ENCODE peak calls at places on chromosomes 2 and 18, in five cellular contexts. X, V, H, Z and Q are unnamed samples.

GRCh38 chr2:183078467-183079334 is at the start of gene DUSP19:
- DNase-seq in V (peak), Z (peak), H (peak), X (peak), Q (peak)

GRCh38 chr18:38575648-38576047 is 1010.0 kb upstream of the CELF4 start:
- DNase-seq in H (no peak), X (no peak), V (no peak), Z (no peak), Q (no peak)

GRCh38 chr2:173574713-173575112 is 220.0 kb downstream of the CDCA7 start:
- DNase-seq in H (no peak), V (no peak), X (no peak), Z (no peak), Q (no peak)

GRCh38 chr2:178225011-178225817 is 30.9 kb downstream of the OSBPL6 start:
- DNase-seq in V (no peak), Z (no peak), H (peak), X (no peak), Q (no peak)

GRCh38 chr18:21218862-21219261 is 23.2 kb upstream of the GREB1L start:
- DNase-seq in Z (no peak), V (no peak), H (no peak), X (no peak), Q (no peak)

GRCh38 chr18:40957533-40958070 is 997.4 kb upstream of the PIK3C3 start:
- DNase-seq in H (no peak), Z (no peak), X (no peak), V (no peak), Q (no peak)

GRCh38 chr2:230715201-230715600 is 2.6 kb downstream of the CAB39 start:
- DNase-seq in X (no peak), V (no peak), H (peak), Z (no peak), Q (no peak)

GRCh38 chr2:112621792-112622527 is 23.8 kb upstream of the SLC20A1 start:
- DNase-seq in H (peak), Z (no peak), X (no peak), V (peak), Q (no peak)

GRCh38 chr18:8277270-8277669 is 332.0 kb upstream of the RAB12 start:
- DNase-seq in H (peak), X (no peak), Z (no peak), V (no peak), Q (no peak)

GRCh38 chr2:2581331-2582159 is 250.5 kb upstream of the MYT1L start:
- DNase-seq in H (no peak), V (peak), X (no peak), Z (no peak), Q (no peak)

GRCh38 chr2:61970807-61971556 is 65.5 kb downstream of the COMMD1 start:
- DNase-seq in Z (peak), H (no peak), X (no peak), V (no peak), Q (no peak)

GRCh38 chr2:9554841-9555337 is 741 bp downstream of the ADAM17 start:
- DNase-seq in H (peak), Z (no peak), X (peak), V (peak), Q (no peak)

GRCh38 chr2:9556121-9556869 is 665 bp upstream of the ADAM17 start:
- DNase-seq in H (peak), V (no peak), X (no peak), Z (no peak), Q (no peak)

GRCh38 chr2:9558948-9559381 is 3.3 kb upstream of the ADAM17 start:
- DNase-seq in V (peak), H (peak), Z (no peak), X (peak), Q (no peak)

GRCh38 chr2:9552491-9553178 is 3.0 kb downstream of the ADAM17 start:
- DNase-seq in V (no peak), H (peak), X (peak), Z (no peak), Q (no peak)

DNA sequence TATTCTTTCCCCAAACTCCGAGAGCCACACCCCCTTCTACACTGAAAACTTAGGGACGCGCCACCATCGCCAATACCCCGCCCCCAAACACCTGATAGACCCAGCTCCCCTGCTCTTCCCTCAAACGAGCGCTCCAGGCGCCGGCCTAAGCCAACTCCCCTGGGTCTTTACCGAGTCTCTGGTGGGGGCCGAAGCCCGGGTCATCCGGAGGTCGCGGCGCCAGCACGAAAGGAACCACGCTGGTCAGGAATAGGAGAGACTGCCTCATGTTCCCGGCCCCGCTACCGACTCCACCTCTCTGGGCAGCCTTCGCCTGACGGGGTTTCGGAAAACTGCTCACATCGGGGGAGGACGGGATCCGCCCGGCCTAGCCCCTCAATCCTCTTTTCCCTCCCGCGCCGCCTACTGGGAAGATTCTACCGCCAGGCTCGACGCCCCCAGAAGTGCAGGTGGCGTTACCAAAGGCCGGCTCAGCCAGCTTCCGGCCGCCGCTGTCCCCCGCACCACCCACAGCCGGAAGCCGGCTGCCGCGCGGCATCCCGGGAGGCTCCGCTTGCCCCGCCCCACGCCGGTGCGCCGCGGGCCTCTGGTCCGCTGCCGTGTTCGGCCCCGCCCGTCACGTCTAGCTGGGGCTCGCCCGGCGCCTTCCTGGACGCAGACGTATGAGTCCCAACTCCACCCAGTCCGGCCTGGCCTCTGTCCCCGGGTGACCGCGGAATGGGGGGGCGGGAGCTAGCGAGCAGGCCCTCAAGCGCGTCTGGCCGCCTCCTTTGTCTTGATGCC is at the start of gene ADAM17:
- DNase-seq in X (peak), H (peak), V (peak), Z (peak), Q (peak)
- TF ChIP-seq CTCF in X (peak), H (peak), V (no peak), Z (no peak), Q (no peak)

DNA sequence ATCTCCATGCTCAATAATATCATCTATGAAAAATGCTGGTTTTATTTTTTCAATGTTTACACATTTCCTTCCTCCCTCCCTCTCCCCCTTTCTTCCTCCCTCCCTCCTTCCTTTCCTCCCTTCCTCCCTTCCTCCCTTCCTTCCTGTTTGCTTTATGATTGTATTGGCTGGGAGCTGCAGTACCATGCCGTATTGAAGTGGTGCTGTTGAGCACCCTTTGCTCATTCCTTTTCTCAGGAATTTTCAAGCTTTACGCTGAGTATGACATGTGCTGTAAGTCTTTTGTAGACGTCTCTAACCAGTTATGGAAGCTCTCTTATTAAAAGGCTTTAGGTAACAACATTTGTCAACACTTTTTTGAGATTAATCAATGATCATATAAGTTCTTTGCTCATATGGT is 100.4 kb downstream of the SNTG2 start:
- DNase-seq in Z (no peak), H (peak), X (peak), V (no peak), Q (no peak)
- TF ChIP-seq CTCF in Z (no peak), H (no peak), X (no peak), V (no peak), Q (no peak)

GRCh38 chr2:237604391-237604790 is 13.9 kb upstream of the RAB17 start:
- DNase-seq in X (no peak), V (no peak), Z (no peak), H (no peak), Q (no peak)

GRCh38 chr2:237602409-237602808 is 11.9 kb upstream of the RAB17 start:
- DNase-seq in V (no peak), H (no peak), Z (no peak), X (no peak), Q (no peak)

GRCh38 chr2:237603049-237603717 is 12.6 kb upstream of the RAB17 start:
- DNase-seq in V (no peak), H (no peak), Z (no peak), X (no peak), Q (no peak)

GRCh38 chr2:237603718-237604362 is 13.3 kb upstream of the RAB17 start:
- DNase-seq in H (peak), X (no peak), V (peak), Z (no peak), Q (no peak)

GRCh38 chr2:237604960-237605359 is 14.4 kb upstream of the RAB17 start:
- DNase-seq in H (peak), Z (no peak), V (no peak), X (peak), Q (no peak)
- TF ChIP-seq CTCF in H (peak), Z (no peak), V (no peak), X (peak), Q (no peak)

GRCh38 chr2:233063269-233063975 is 3.3 kb downstream of the INPP5D start:
- DNase-seq in H (no peak), V (peak), Z (peak), X (no peak), Q (no peak)
- TF ChIP-seq CTCF in H (no peak), V (peak), Z (no peak), X (no peak), Q (no peak)

GRCh38 chr2:64988420-64989125 is 626 bp upstream of the SLC1A4 start:
- DNase-seq in V (peak), H (peak), Z (peak), X (peak), Q (no peak)
- TF ChIP-seq CTCF in V (no peak), H (peak), Z (no peak), X (peak), Q (peak)

DNA sequence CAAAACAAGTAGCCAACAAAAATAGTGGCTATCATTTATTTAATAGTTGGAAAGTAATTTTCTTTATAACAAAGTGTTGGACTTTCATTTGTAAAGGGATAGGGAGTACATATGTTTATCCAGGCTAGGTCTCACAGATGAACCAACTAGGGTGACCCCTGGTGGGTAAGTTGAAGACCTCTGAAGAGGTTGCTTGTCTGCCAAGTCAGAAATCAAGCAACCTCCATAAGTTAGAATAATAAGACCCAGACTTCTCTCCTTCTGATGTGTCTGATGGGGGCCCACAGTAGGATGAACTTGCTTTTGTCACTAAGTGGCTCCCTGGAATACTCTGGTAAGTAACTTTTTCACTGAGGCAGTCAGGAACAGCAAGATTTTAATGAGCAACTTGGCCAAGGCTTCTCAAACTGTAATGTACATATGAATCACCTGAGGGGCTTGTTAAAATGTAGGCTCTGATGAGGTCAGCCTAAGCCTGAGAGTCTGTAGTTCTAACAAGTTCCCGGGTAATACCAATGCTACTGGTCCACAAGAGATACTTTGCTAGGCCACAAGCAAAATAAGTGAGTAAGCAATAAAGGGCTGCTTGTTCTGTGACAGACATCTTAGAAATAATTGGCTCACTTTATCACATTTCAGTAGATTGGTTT is 319.6 kb downstream of the PIK3C3 start:
- DNase-seq in X (peak), H (peak), V (no peak), Z (no peak), Q (no peak)
- TF ChIP-seq CTCF in X (no peak), H (peak), V (no peak), Z (no peak), Q (no peak)